ENCODE peak calls at places on chromosome 4, in five cellular contexts. L, F, R, K and Q are unnamed samples.

GRCh38 chr4:169906104-169906503 is 120.1 kb downstream of the MFAP3L start:
- DNase-seq in L (no peak), F (no peak), R (peak), K (no peak), Q (no peak)

GRCh38 chr4:61772116-61772515 is 572.0 kb downstream of the ADGRL3 start:
- DNase-seq in L (no peak), F (no peak), R (peak), K (no peak), Q (no peak)

GRCh38 chr4:137545461-137545861 is 13.2 kb upstream of the PCDH18 start:
- DNase-seq in L (no peak), F (no peak), R (peak), K (peak), Q (peak)

GRCh38 chr4:7381221-7381889 is 53.4 kb downstream of the PSAPL1 start:
- DNase-seq in L (peak), F (no peak), R (peak), K (no peak), Q (no peak)

GRCh38 chr4:173584506-173584905 is 54.5 kb upstream of the HAND2 start:
- DNase-seq in L (no peak), F (no peak), R (no peak), K (no peak), Q (no peak)

GRCh38 chr4:2671267-2671895 is 84.8 kb downstream of the TNIP2 start:
- DNase-seq in L (no peak), F (no peak), R (no peak), K (peak), Q (no peak)

GRCh38 chr4:82748781-82749504 is 49.7 kb downstream of the SCD5 start:
- DNase-seq in L (no peak), F (no peak), R (no peak), K (no peak), Q (no peak)

GRCh38 chr4:116358633-116359222 is 726.6 kb downstream of the TRAM1L1 start:
- DNase-seq in L (no peak), F (peak), R (peak), K (peak), Q (peak)

GRCh38 chr4:165199286-165199685 is 8.1 kb upstream of the KLHL2 start:
- DNase-seq in L (no peak), F (no peak), R (peak), K (no peak), Q (no peak)

GRCh38 chr4:2799444-2799911 is 6.6 kb downstream of the SH3BP2 start:
- DNase-seq in L (peak), F (peak), R (no peak), K (no peak), Q (no peak)

GRCh38 chr4:53649357-53649756 is 58.1 kb upstream of the LNX1 start:
- DNase-seq in L (no peak), F (no peak), R (no peak), K (no peak), Q (no peak)

GRCh38 chr4:74278490-74278889 is 29.8 kb upstream of the EPGN start:
- DNase-seq in L (no peak), F (no peak), R (no peak), K (no peak), Q (no peak)

GRCh38 chr4:24750106-24750505 is 45.3 kb upstream of the SOD3 start:
- DNase-seq in L (no peak), F (no peak), R (no peak), K (no peak), Q (no peak)

GRCh38 chr4:113445286-113445685 is 316.3 kb downstream of the CAMK2D start:
- DNase-seq in L (peak), F (no peak), R (peak), K (no peak), Q (peak)

GRCh38 chr4:182518421-182518820 is 275.2 kb downstream of the TENM3 start:
- DNase-seq in L (no peak), F (no peak), R (no peak), K (no peak), Q (no peak)

GRCh38 chr4:58064618-58065017 is 954.4 kb upstream of the IGFBP7 start:
- DNase-seq in L (no peak), F (no peak), R (no peak), K (no peak), Q (no peak)

GRCh38 chr4:32633421-32633820 is 1913.3 kb downstream of the PCDH7 start:
- DNase-seq in L (no peak), F (no peak), R (no peak), K (no peak), Q (no peak)

GRCh38 chr4:91256043-91256442 is 1047.7 kb upstream of the GRID2 start:
- DNase-seq in L (no peak), F (no peak), R (no peak), K (no peak), Q (no peak)

GRCh38 chr4:173794662-173795061 is 264.6 kb upstream of the HAND2 start:
- DNase-seq in L (no peak), F (no peak), R (no peak), K (no peak), Q (no peak)

GRCh38 chr4:72112514-72113156 is 80.8 kb downstream of the NPFFR2 start:
- DNase-seq in L (no peak), F (no peak), R (peak), K (no peak), Q (no peak)

GRCh38 chr4:168319486-168320019 is 1.0 kb upstream of the DDX60 start:
- DNase-seq in L (no peak), F (no peak), R (no peak), K (no peak), Q (no peak)

GRCh38 chr4:170420255-170420693 is 330.5 kb upstream of the AADAT start:
- DNase-seq in L (no peak), F (no peak), R (no peak), K (no peak), Q (peak)

GRCh38 chr4:98113005-98113404 is 30.3 kb downstream of the STPG2 start:
- DNase-seq in L (no peak), F (peak), R (peak), K (no peak), Q (peak)

GRCh38 chr4:93243262-93243661 is 585.3 kb upstream of the ATOH1 start:
- DNase-seq in L (no peak), F (no peak), R (no peak), K (no peak), Q (no peak)

GRCh38 chr4:57034571-57034970 is 55.9 kb downstream of the POLR2B start:
- DNase-seq in L (no peak), F (no peak), R (no peak), K (no peak), Q (no peak)

GRCh38 chr4:16077786-16078185 is 6.0 kb downstream of the PROM1 start:
- DNase-seq in L (no peak), F (no peak), R (no peak), K (no peak), Q (no peak)

GRCh38 chr4:89661490-89661889 is 175.5 kb downstream of the SNCA start:
- DNase-seq in L (no peak), F (no peak), R (peak), K (no peak), Q (peak)